ENCODE peak calls at places on chromosomes 3 and 15, in seven cellular contexts. R is PC-9, J is MM.1S, G is GM23248, O is PC-3, M is HCT116, K is hepatocyte. F is an unnamed sample.

GRCh38 chr3:170680593-170680992 is 94.7 kb upstream of the SLC7A14 start:
- DNase-seq in R (no peak), J (no peak), G (no peak), O (no peak), M (no peak), K (no peak), F (no peak)

GRCh38 chr15:41797194-41797593 is 22.9 kb downstream of the MAPKBP1 start:
- DNase-seq in R (no peak), J (no peak), G (no peak), O (peak; percentile 52), M (no peak), K (no peak), F (no peak)

GRCh38 chr3:117630469-117630868 is 920.9 kb downstream of the TUSC7 start:
- DNase-seq in R (no peak), J (peak; percentile 53), G (peak; percentile 1), O (no peak), M (no peak), K (no peak), F (no peak)

GRCh38 chr3:3177861-3178497 is 1.5 kb downstream of the CRBN start:
- DNase-seq in R (no peak), J (no peak), G (peak; percentile 80), O (peak; percentile 35), M (no peak), K (no peak), F (no peak)

GRCh38 chr15:59339252-59339672 is 33.4 kb downstream of the MYO1E start:
- DNase-seq in R (no peak), J (no peak), G (peak; percentile 78), O (no peak), M (no peak), K (no peak), F (no peak)

GRCh38 chr3:124607163-124607562 is 123.1 kb upstream of the UMPS start:
- DNase-seq in R (no peak), J (no peak), G (peak; percentile 79), O (peak; percentile 96), M (no peak), K (no peak), F (no peak)

GRCh38 chr15:75554717-75555116 is 24.4 kb downstream of the PTPN9 start:
- DNase-seq in R (no peak), J (no peak), G (peak; percentile 79), O (no peak), M (no peak), K (no peak), F (no peak)

GRCh38 chr3:150956376-150956775 is 16.2 kb downstream of the CLRN1 start:
- DNase-seq in R (no peak), J (no peak), G (peak; percentile 73), O (peak; percentile 50), M (no peak), K (peak; percentile 12), F (no peak)

GRCh38 chr15:63481105-63481810 is 23.1 kb upstream of the USP3 start:
- DNase-seq in R (no peak), J (no peak), G (peak; percentile 75), O (peak; percentile 54), M (no peak), K (no peak), F (no peak)

GRCh38 chr3:58824285-58824684 is 157.7 kb upstream of the FAM3D start:
- DNase-seq in R (peak; percentile 37), J (no peak), G (peak; percentile 80), O (peak; percentile 81), M (peak; percentile 42), K (peak; percentile 79), F (peak; percentile 85)

GRCh38 chr15:76064375-76064774 is 4.6 kb downstream of the TMEM266 start:
- DNase-seq in R (no peak), J (no peak), G (no peak), O (no peak), M (no peak), K (no peak), F (no peak)

GRCh38 chr3:131053021-131053420 is 26.3 kb downstream of the NEK11 start:
- DNase-seq in R (no peak), J (no peak), G (peak; percentile 29), O (peak; percentile 28), M (no peak), K (no peak), F (no peak)

GRCh38 chr3:29475854-29476253 is 195.0 kb downstream of the RBMS3 start:
- DNase-seq in R (peak; percentile 3), J (no peak), G (no peak), O (no peak), M (no peak), K (no peak), F (peak; percentile 93)

GRCh38 chr15:59590027-59590426 is 21.6 kb upstream of the GCNT3 start:
- DNase-seq in R (no peak), J (no peak), G (no peak), O (no peak), M (no peak), K (no peak), F (no peak)

GRCh38 chr3:185760091-185760490 is 64.8 kb downstream of the IGF2BP2 start:
- DNase-seq in R (no peak), J (no peak), G (peak; percentile 60), O (no peak), M (no peak), K (no peak), F (no peak)

GRCh38 chr3:141796436-141797166 is 33.4 kb downstream of the GRK7 start:
- DNase-seq in R (no peak), J (peak; percentile 91), G (peak; percentile 72), O (no peak), M (no peak), K (no peak), F (no peak)

GRCh38 chr3:174409085-174409743 is 449.9 kb upstream of the NAALADL2 start:
- DNase-seq in R (no peak), J (no peak), G (no peak), O (peak; percentile 47), M (no peak), K (no peak), F (no peak)

GRCh38 chr15:41965441-41966413 is 6.6 kb downstream of the EHD4 start:
- DNase-seq in R (no peak), J (no peak), G (peak; percentile 39), O (peak; percentile 31), M (no peak), K (no peak), F (peak; percentile 21)

GRCh38 chr3:53635041-53635440 is 140.6 kb downstream of the CACNA1D start:
- DNase-seq in R (no peak), J (no peak), G (no peak), O (no peak), M (no peak), K (no peak), F (no peak)

GRCh38 chr15:90586948-90587347 is 57.2 kb downstream of the CRTC3 start:
- DNase-seq in R (no peak), J (no peak), G (no peak), O (no peak), M (no peak), K (no peak), F (no peak)

GRCh38 chr15:86445750-86446149 is 366.1 kb downstream of the AGBL1 start:
- DNase-seq in R (no peak), J (no peak), G (no peak), O (no peak), M (no peak), K (no peak), F (no peak)

GRCh38 chr15:60093273-60094067 is 89.4 kb downstream of the FOXB1 start:
- DNase-seq in R (no peak), J (no peak), G (peak; percentile 17), O (no peak), M (no peak), K (peak; percentile 48), F (no peak)

GRCh38 chr3:171753665-171754408 is 56.4 kb downstream of the PLD1 start:
- DNase-seq in R (no peak), J (no peak), G (peak; percentile 87), O (no peak), M (no peak), K (no peak), F (no peak)

GRCh38 chr3:120442975-120443517 is 7.7 kb downstream of the FSTL1 start:
- DNase-seq in R (no peak), J (no peak), G (peak; percentile 57), O (no peak), M (no peak), K (no peak), F (peak; percentile 73)

GRCh38 chr3:165464736-165465135 is 268.6 kb upstream of the SLITRK3 start:
- DNase-seq in R (no peak), J (no peak), G (peak; percentile 4), O (peak; percentile 79), M (no peak), K (no peak), F (no peak)

GRCh38 chr15:36161781-36162212 is 417.6 kb upstream of the CDIN1 start:
- DNase-seq in R (peak; percentile 23), J (no peak), G (peak; percentile 52), O (peak; percentile 80), M (no peak), K (peak; percentile 11), F (peak; percentile 20)

GRCh38 chr3:45618081-45618509 is 23.5 kb downstream of the LIMD1 start:
- DNase-seq in R (no peak), J (no peak), G (no peak), O (no peak), M (no peak), K (no peak), F (no peak)
- H4K20me1 ChIP-seq in R (no peaks in the 10 kb centered on the region), J (peaks cover 26% of the 10 kb centered on the region), G (no peaks in the 10 kb centered on the region), O (peaks cover 6% of the 10 kb centered on the region), M (peaks cover 7% of the 10 kb centered on the region), K (peaks cover 3% of the 10 kb centered on the region), F (peaks cover 8% of the 10 kb centered on the region)

DNA sequence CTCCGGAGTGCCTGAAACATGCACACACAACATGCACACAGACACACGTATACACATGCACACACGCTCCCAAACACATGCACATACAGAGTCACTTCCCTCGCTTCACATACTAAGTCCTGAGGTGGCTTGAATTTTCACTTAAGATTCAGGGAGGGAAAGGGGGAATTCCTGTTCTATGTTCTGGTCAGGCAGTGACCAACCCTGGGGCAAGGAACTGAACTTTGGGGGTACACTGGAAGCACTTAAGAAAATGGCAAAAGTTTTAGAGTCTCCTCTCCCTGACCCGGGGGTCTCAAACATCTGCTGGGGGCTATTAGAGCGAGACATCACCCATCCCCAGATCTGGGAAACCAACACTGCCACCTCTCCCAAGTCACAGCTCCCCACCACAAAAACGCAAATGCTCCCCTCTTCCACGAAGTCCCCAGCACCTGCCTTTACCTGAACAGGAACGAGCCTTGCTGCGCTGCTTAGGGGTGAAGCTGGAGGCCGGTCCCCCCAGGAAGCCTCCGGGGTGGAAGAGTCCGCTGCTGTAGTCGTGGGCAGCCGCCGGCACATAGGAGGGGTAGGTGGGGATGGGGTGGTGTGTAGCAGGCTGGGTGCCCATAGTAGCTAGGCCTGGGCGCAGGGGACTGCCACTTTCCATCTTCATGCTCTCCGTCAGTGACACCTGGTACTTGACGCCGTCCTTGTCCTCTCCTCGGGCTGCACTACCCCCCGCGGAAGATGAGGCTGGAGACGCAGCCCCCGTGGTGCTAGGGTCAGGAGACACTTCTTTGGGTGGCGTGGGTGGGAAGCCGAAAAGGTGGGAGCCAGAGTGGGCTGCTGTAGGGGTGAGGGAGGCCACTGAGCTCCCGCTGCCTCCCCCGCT is 7.5 kb downstream of the GATA2 start:
- DNase-seq in R (no peak), J (no peak), G (peak; percentile 56), O (no peak), M (no peak), K (no peak), F (no peak)
- TF ChIP-seq EZH2 in R (no peak), J (no peak), G (no peak), O (no peak), M (no peak), K (no peak), F (peak; percentile 79)

GRCh38 chr3:157581331-157581730 is 78.1 kb upstream of the VEPH1 start:
- DNase-seq in R (no peak), J (no peak), G (peak; percentile 19), O (no peak), M (no peak), K (no peak), F (no peak)
- H3K9me2 ChIP-seq in R (no peaks in the 10 kb centered on the region), J (no peaks in the 10 kb centered on the region), G (no peaks in the 10 kb centered on the region), O (no peaks in the 10 kb centered on the region), M (no peaks in the 10 kb centered on the region), K (no peaks in the 10 kb centered on the region), F (no peaks in the 10 kb centered on the region)

GRCh38 chr3:42119558-42120355 is 28.6 kb downstream of the TRAK1 start:
- DNase-seq in R (no peak), J (no peak), G (peak; percentile 2), O (no peak), M (no peak), K (no peak), F (no peak)
- H4K20me1 ChIP-seq in R (no peaks in the 10 kb centered on the region), J (no peaks in the 10 kb centered on the region), G (peaks cover 6% of the 10 kb centered on the region), O (no peaks in the 10 kb centered on the region), M (no peaks in the 10 kb centered on the region), K (no peaks in the 10 kb centered on the region), F (peaks cover 3% of the 10 kb centered on the region)

F was measured in GM23338.